ENCODE peak calls at places on chromosome 6, in five cellular contexts. A, M, E, D and L are unnamed samples.

GRCh38 chr6:108360919-108361311 is 66.1 kb downstream of the AFG1L start:
- DNase-seq in M (no peak), E (no peak), A (no peak), D (no peak), L (no peak)

GRCh38 chr6:159359581-159360264 is 190.5 kb downstream of the FNDC1 start:
- DNase-seq in D (no peak), M (no peak), E (no peak), A (no peak), L (no peak)

GRCh38 chr6:98641929-98642328 is 192.4 kb upstream of the POU3F2 start:
- DNase-seq in A (peak; percentile 75), D (no peak), M (no peak), E (no peak), L (no peak)

GRCh38 chr6:110951008-110951407 is 7.5 kb upstream of the GTF3C6 start:
- DNase-seq in E (no peak), A (no peak), D (no peak), M (no peak), L (no peak)

GRCh38 chr6:164753517-164753916 is 555.9 kb downstream of the C6orf118 start:
- DNase-seq in D (peak; percentile 21), A (no peak), M (no peak), E (no peak), L (no peak)

GRCh38 chr6:44676826-44677433 is 289.4 kb downstream of the CDC5L start:
- DNase-seq in M (no peak), D (peak; percentile 14), A (no peak), E (no peak), L (no peak)

GRCh38 chr6:4677751-4678065 is 98.5 kb upstream of the CDYL start:
- DNase-seq in E (no peak), D (no peak), M (no peak), A (no peak), L (no peak)

GRCh38 chr6:166025149-166025898 is 142.3 kb downstream of the TBXT start:
- DNase-seq in M (no peak), D (peak; percentile 85), A (no peak), E (peak; percentile 36), L (no peak)

GRCh38 chr6:73083886-73084285 is 141.4 kb downstream of the KHDC1L start:
- DNase-seq in D (no peak), E (no peak), M (no peak), A (no peak), L (no peak)

GRCh38 chr6:13303668-13304017 is 24.7 kb downstream of the TBC1D7 start:
- DNase-seq in D (peak; percentile 87), E (peak; percentile 83), A (no peak), M (peak; percentile 87), L (no peak)

GRCh38 chr6:14425805-14426204 is 308.2 kb downstream of the CD83 start:
- DNase-seq in M (no peak), A (no peak), E (no peak), D (no peak), L (no peak)

GRCh38 chr6:27078734-27079357 is 168.7 kb upstream of the PRSS16 start:
- DNase-seq in M (peak; percentile 48), D (peak; percentile 81), E (no peak), A (peak; percentile 75), L (peak; percentile 53)

GRCh38 chr6:53984163-53984562 is 127.1 kb upstream of the MLIP start:
- DNase-seq in A (no peak), M (no peak), E (no peak), D (peak; percentile 82), L (no peak)

DNA sequence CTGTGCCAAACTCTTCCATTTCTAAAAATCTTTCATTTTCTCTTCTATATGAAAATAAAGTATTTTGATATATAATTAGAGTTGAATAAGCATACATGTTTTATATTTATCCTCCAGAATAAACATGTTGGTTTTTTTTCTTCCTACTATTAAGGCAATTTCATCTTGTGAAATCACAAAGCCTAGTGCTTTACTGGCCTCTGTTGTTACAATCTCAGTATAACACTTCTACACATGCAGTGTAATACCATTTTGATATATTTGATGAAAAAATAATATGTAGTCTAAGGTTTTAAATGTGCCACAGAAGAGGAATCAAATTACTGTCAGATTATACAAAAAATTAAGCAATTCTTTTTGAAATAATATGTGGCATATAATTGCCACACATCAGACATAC is 225.3 kb upstream of the MANEA start:
- DNase-seq in A (no peak), D (no peak), E (no peak), M (no peak), L (no peak)
- TF ChIP-seq CTCF in A (peak; percentile 18), D (no peak), E (no peak), M (no peak), L (no peak)

GRCh38 chr6:126252154-126252553 is 87.8 kb upstream of the CENPW start:
- DNase-seq in E (no peak), M (no peak), D (no peak), A (peak; percentile 11), L (no peak)
- TF ChIP-seq CTCF in E (no peak), M (no peak), D (no peak), A (peak; percentile 28), L (no peak)

GRCh38 chr6:7143161-7143974 is 35.6 kb downstream of the RREB1 start:
- DNase-seq in D (peak; percentile 52), E (no peak), A (no peak), M (no peak), L (no peak)
- TF ChIP-seq CTCF in D (peak; percentile 28), E (peak; percentile 38), A (peak; percentile 7), M (no peak), L (no peak)

GRCh38 chr6:34194770-34195169 is 41.9 kb upstream of the HMGA1 start:
- DNase-seq in M (no peak), A (no peak), E (no peak), D (no peak), L (no peak)
- TF ChIP-seq CTCF in M (no peak), A (peak; percentile 40), E (no peak), D (no peak), L (no peak)

GRCh38 chr6:137878070-137878809 is 11.2 kb downstream of the TNFAIP3 start:
- DNase-seq in D (no peak), E (no peak), M (no peak), A (no peak), L (no peak)

GRCh38 chr6:137879885-137880430 is 12.9 kb downstream of the TNFAIP3 start:
- DNase-seq in D (no peak), M (no peak), A (no peak), E (no peak), L (no peak)

GRCh38 chr6:137877113-137877512 is 10.1 kb downstream of the TNFAIP3 start:
- DNase-seq in A (no peak), D (no peak), E (no peak), M (no peak), L (no peak)

GRCh38 chr6:137879301-137879700 is 12.2 kb downstream of the TNFAIP3 start:
- DNase-seq in A (no peak), M (no peak), E (no peak), D (no peak), L (no peak)

GRCh38 chr6:137878810-137879285 is 11.8 kb downstream of the TNFAIP3 start:
- DNase-seq in E (peak; percentile 77), M (no peak), D (no peak), A (peak; percentile 84), L (peak; percentile 76)
- TF ChIP-seq CTCF in E (peak; percentile 49), M (no peak), D (no peak), A (peak; percentile 65), L (no peak)

DNA sequence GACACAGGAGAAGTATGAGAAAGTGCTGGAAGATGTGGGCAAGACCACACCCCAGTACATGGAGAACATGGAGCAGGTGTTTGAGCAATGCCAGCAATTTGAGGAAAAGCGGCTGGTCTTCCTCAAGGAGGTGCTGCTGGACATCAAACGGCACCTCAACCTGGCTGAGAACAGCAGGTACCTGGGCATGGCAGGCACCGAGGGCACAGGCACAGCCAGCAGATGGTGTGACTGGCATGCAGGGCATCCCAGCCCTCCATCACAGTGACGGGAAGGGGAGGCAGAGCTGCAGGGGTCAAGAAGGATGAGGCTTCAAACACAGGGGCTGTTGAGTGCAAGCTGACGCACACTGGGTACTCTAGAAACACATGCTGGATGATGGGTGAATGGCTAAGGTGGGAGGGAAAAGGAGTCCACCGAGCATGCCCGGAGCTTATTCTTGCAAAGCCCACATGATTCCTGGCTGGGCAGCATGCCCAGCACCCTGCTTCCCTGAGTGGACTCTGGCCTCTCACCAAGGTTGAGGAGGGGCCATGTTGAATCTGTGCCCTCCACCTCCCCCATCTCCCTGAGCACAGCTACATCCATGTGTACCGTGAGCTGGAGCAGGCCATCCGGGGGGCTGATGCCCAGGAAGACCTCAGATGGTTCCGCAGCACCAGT is 26.3 kb downstream of the SPDEF start:
- DNase-seq in E (peak; percentile 42), D (peak; percentile 16), M (peak; percentile 42), A (no peak), L (no peak)
- TF ChIP-seq CTCF in E (no peak), D (no peak), M (peak; percentile 46), A (no peak), L (no peak)

DNA sequence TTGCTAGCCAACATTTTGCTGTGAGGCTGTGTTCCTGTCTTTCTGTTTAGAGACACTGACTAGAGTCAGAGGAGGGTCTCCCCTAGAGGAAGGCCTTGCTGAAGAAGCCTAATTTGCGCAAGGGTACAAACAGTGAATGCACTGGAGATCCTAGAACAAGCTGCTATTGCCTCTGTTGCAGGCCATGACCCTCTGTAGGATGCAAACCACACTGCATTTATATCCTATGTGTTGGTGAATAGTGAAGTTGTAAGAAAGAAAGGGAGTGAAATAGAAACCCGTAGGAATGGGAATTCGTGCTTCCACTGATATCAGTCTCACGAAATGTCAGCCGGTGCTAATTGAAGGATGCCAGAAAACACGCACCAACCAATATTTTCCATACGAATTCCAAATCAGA is 88.2 kb downstream of the GJA1 start:
- DNase-seq in E (no peak), A (no peak), D (peak; percentile 45), M (no peak), L (no peak)
- TF ChIP-seq CTCF in E (no peak), A (no peak), D (no peak), M (no peak), L (no peak)

GRCh38 chr6:122285292-122285913 is 114.0 kb upstream of the HSF2 start:
- DNase-seq in A (no peak), D (no peak), M (no peak), E (no peak), L (no peak)

GRCh38 chr6:122284848-122285247 is 114.6 kb upstream of the HSF2 start:
- DNase-seq in M (no peak), E (no peak), D (no peak), A (no peak), L (no peak)

GRCh38 chr6:122286512-122286911 is 112.9 kb upstream of the HSF2 start:
- DNase-seq in A (no peak), D (no peak), E (no peak), M (no peak), L (no peak)

GRCh38 chr6:122289721-122290501 is 109.5 kb upstream of the HSF2 start:
- DNase-seq in E (no peak), A (peak; percentile 58), D (peak; percentile 7), M (no peak), L (peak; percentile 4)
- TF ChIP-seq CTCF in E (peak; percentile 55), A (peak; percentile 61), D (no peak), M (no peak), L (no peak)

GRCh38 chr6:161033667-161034066 is 42.1 kb downstream of the MAP3K4 start:
- DNase-seq in E (no peak), D (no peak), A (no peak), M (no peak), L (no peak)
- TF ChIP-seq CTCF in E (no peak), D (no peak), A (no peak), M (no peak), L (no peak)

DNA sequence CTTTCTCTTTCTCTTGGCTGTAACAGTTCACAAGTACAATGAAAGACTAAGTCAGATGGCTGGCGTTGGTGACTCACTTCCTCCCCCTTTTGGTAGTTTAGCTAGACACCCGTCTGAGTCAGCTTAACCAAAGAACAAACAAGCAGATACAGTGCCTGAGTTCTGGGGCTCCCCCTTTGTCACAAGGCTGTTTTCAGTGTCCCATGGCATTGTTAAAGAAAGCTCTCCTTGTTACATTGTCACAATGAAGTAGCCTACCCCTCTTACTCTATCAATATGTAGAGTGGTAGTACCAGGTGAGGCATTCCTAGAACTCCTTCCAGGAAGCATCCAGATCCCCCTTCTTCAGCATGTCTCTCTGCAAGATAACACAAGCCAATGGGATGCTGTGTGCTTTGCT is 38.6 kb downstream of the KIAA0408 start:
- DNase-seq in E (peak; percentile 22), D (peak; percentile 93), A (peak; percentile 80), M (peak; percentile 64), L (peak; percentile 47)
- TF ChIP-seq CTCF in E (peak; percentile 62), D (peak; percentile 64), A (peak; percentile 71), M (peak; percentile 51), L (peak; percentile 22)